ENCODE peak calls at places on chromosomes 2 and 18, in seven cellular contexts. D, A, M, L, F, Q and V are unnamed samples.

GRCh38 chr2:5834491-5834890 is 142.3 kb downstream of the SOX11 start:
- DNase-seq in L (no peak), A (no peak), F (no peak), Q (no peak), M (no peak), D (no peak), V (no peak)

GRCh38 chr2:70087703-70088507 is 628 bp downstream of the PCBP1 start:
- DNase-seq in A (no peak), D (peak; percentile 61), Q (peak; percentile 52), M (peak; percentile 77), F (peak; percentile 62), L (no peak), V (peak; percentile 71)

GRCh38 chr2:106519767-106520166 is 32.6 kb downstream of the CD8B2 start:
- DNase-seq in Q (no peak), D (no peak), F (no peak), M (no peak), L (no peak), A (no peak), V (no peak)

GRCh38 chr2:118246726-118247125 is 158.5 kb downstream of the INSIG2 start:
- DNase-seq in A (no peak), D (no peak), F (no peak), Q (no peak), M (no peak), L (no peak), V (no peak)

GRCh38 chr2:239533917-239534316 is 133.1 kb upstream of the HDAC4 start:
- DNase-seq in L (no peak), F (no peak), D (no peak), A (no peak), Q (no peak), M (no peak), V (no peak)

GRCh38 chr2:108145551-108145950 is 94.2 kb upstream of the SULT1C3 start:
- DNase-seq in M (no peak), A (no peak), F (no peak), D (no peak), Q (no peak), L (no peak), V (no peak)

GRCh38 chr2:238916875-238917590 is 69.1 kb downstream of the TWIST2 start:
- DNase-seq in A (no peak), M (no peak), Q (no peak), F (no peak), L (no peak), D (no peak), V (no peak)

GRCh38 chr2:113930448-113930847 is 40.6 kb downstream of the ACTR3 start:
- DNase-seq in M (no peak), A (no peak), D (no peak), L (no peak), Q (no peak), F (no peak), V (no peak)

GRCh38 chr18:51647346-51647745 is 449.9 kb upstream of the MEX3C start:
- DNase-seq in L (no peak), Q (no peak), F (no peak), A (no peak), M (no peak), D (no peak), V (no peak)

GRCh38 chr2:29910465-29910864 is 10.9 kb downstream of the ALK start:
- DNase-seq in L (no peak), Q (no peak), M (no peak), F (no peak), A (no peak), D (no peak), V (no peak)

GRCh38 chr2:201786471-201786870 is 5.7 kb upstream of the ALS2 start:
- DNase-seq in M (no peak), Q (no peak), D (no peak), F (no peak), L (no peak), A (no peak), V (no peak)

GRCh38 chr2:233346374-233346773 is 7.9 kb upstream of the DGKD start:
- DNase-seq in D (no peak), L (no peak), A (no peak), M (no peak), Q (no peak), F (peak; percentile 1), V (no peak)

GRCh38 chr2:210715560-210715959 is 159.2 kb downstream of the CPS1 start:
- DNase-seq in Q (no peak), M (no peak), D (no peak), F (no peak), A (no peak), L (no peak), V (no peak)
- TF ChIP-seq POLR2AphosphoS5 in Q (no peak), M (no peak), D (no peak), F (no peak), A (no peak), L (no peak), V (no peak)

DNA sequence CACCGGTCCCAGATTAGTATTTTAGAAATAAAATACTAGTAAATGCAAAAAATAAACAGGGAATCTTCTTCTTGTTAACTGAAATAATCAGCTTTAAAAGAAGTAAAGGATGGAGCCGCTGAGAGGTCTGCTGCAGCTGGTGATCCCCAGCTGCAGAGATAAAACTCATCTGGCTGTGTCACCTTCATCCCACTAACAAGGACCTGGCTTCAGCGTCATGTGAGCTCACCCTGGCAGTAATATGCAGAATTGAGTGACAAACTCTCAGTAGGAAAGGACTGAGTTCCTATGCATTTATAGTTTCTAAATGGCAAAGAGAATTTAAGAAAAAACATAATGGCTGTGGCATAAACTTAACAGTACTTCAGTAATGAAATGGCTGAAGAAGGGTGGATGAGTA is 27.3 kb downstream of the VPS4B start:
- DNase-seq in Q (no peak), M (no peak), F (no peak), A (no peak), D (no peak), L (no peak), V (no peak)
- TF ChIP-seq POLR2AphosphoS5 in Q (no peak), M (no peak), F (no peak), A (no peak), D (no peak), L (no peak), V (no peak)

DNA sequence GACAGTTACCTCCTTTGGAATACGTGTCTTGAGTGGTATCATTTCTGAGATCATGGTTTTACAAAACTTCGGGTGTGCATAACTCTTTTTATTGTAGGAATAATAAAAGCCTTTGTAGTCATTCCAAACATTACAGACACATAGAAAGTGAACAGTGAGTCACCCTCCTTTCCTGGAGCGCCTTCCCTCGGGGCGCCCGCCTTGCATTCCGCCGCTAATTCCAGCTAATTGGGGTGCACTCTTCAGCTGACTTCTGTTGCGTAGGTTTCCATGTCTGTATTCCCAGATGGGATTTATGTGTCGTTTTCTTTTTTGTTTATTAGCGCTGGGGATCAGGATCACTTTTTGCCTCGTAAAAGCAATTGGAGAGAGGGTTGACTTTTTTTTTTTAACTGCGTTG is 18.6 kb downstream of the SH3BP4 start:
- DNase-seq in M (no peak), L (no peak), D (no peak), F (no peak), A (no peak), Q (no peak), V (no peak)
- TF ChIP-seq POLR2AphosphoS5 in M (no peak), L (peak; percentile 40), D (no peak), F (no peak), A (no peak), Q (no peak), V (no peak)

DNA sequence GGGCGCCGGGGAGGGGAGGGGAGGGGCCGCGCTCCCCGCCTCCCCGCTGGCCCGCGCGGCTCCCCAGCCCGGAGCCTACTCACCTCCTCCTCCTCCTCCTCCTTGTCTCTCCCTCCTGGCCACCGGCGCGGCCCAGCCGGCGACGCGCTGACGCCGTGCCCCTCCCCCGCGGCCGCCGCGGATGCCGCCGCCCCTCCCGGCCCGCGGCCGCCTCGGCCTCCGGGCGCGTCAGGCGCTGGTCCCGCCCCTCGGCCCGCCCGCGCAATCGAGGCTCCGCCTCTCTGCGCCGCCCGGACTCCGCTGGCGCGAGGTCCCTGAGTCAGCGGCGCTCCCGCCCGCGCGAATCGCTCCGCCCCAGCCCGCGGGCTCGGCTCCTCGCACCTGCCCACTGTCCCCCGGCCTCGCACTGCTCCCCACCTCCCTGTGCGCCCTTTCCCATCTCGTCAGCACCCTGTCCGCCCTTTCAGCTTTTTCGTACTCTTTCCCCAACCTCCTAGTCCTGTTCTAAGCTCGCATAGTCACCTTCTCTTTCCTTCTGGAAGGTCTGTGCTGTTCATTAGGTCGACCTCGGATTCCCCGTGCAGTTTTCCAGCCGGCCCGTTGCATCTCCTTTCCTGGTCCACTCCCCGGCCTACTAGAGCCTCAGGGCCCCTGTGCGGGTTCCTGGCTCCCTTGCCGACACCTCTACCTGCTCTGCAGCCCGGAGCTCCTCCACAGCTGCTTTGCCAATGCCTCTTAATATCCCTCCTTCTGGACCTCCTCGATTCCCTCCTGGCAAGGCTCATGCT is 187.4 kb downstream of the ZEB2 start:
- DNase-seq in M (peak; percentile 93), Q (peak; percentile 89), L (peak; percentile 66), A (peak; percentile 82), F (peak; percentile 91), D (peak; percentile 89), V (peak; percentile 76)
- TF ChIP-seq POLR2AphosphoS5 in M (peak; percentile 66), Q (peak; percentile 76), L (peak; percentile 87), A (peak; percentile 52), F (peak; percentile 70), D (peak; percentile 69), V (peak; percentile 60)